ENCODE peak calls at places on chromosome 1, in seven cellular contexts. L, J, A, K, B, N and Y are unnamed samples.

GRCh38 chr1:160826546-160826945 is 30.6 kb downstream of the LY9 start:
- DNase-seq in L (peak), B (no peak), K (no peak), J (no peak), A (no peak), N (peak), Y (peak)

GRCh38 chr1:203796223-203796747 is 862 bp downstream of the ZBED6 start:
- DNase-seq in L (peak), N (peak), B (no peak), A (no peak), K (no peak), J (no peak), Y (peak)

GRCh38 chr1:162678439-162678838 is 46.2 kb downstream of the DDR2 start:
- DNase-seq in J (peak), L (peak), A (no peak), K (no peak), B (no peak), N (no peak), Y (no peak)

GRCh38 chr1:67668660-67669059 is 16.3 kb upstream of the GADD45A start:
- DNase-seq in J (no peak), B (no peak), L (no peak), A (no peak), N (peak), K (no peak), Y (peak)

GRCh38 chr1:90507173-90507572 is 209.9 kb downstream of the BARHL2 start:
- DNase-seq in K (no peak), A (no peak), L (no peak), N (no peak), B (no peak), J (no peak), Y (no peak)

GRCh38 chr1:23558140-23558871 is 995 bp downstream of the ID3 start:
- DNase-seq in K (no peak), N (peak), A (peak), B (peak), L (peak), J (no peak), Y (no peak)

GRCh38 chr1:180503274-180503862 is 991 bp upstream of the ACBD6 start:
- DNase-seq in B (peak), L (peak), N (no peak), J (no peak), K (no peak), A (no peak), Y (peak)

GRCh38 chr1:226597616-226598454 is 49.3 kb downstream of the STUM start:
- DNase-seq in K (no peak), A (no peak), J (no peak), B (no peak), L (no peak), N (no peak), Y (no peak)

GRCh38 chr1:181453541-181454201 is 29.6 kb upstream of the CACNA1E start:
- DNase-seq in A (no peak), J (no peak), K (no peak), B (no peak), L (no peak), N (no peak), Y (no peak)

GRCh38 chr1:22772054-22772453 is 61.4 kb downstream of the EPHB2 start:
- DNase-seq in A (no peak), J (no peak), L (no peak), B (no peak), K (peak), N (no peak), Y (no peak)